ENCODE peak calls at places on chromosomes 12 and 14, in nine cellular contexts. Z is ovary; P is CD8-positive, alpha-beta T cell; T is SHP77; S is epithelial cell of prostate; Q is stimulated activated naive CD4-positive, alpha-beta T cell treated with Interleukin-2 at 50 U/mL for 16 hours; V is CD4-positive, alpha-beta T cell; A is activated CD4-positive, CD25-positive, alpha-beta regulatory T cell; O is left colon. I is an unnamed sample.

GRCh38 chr14:41607966-41608663 is 1.4 kb downstream of the LRFN5 start:
- DNase-seq in Z (no peak), P (no peak), T (no peak), S (no peak), Q (no peak), V (no peak), A (no peak), O (no peak), I (peak)

GRCh38 chr12:83016226-83016835 is 329.6 kb downstream of the TMTC2 start:
- DNase-seq in Z (no peak), P (no peak), T (no peak), S (peak), Q (no peak), V (no peak), A (no peak), O (peak), I (no peak)

GRCh38 chr14:22428681-22429315 is 160.2 kb downstream of the DAD1 start:
- DNase-seq in Z (no peak), P (no peak), T (no peak), S (no peak), Q (no peak), V (no peak), A (no peak), O (no peak), I (no peak)

GRCh38 chr12:47741340-47741703 is 16.0 kb upstream of the ENDOU start:
- DNase-seq in Z (peak), P (peak), T (peak), S (no peak), Q (peak), V (peak), A (no peak), O (peak), I (peak)

GRCh38 chr14:97978336-97978735 is 1181.2 kb downstream of the VRK1 start:
- DNase-seq in Z (peak), P (peak), T (peak), S (peak), Q (peak), V (peak), A (peak), O (peak), I (peak)

GRCh38 chr14:101025656-101026055 is 122.1 kb upstream of the RTL1 start:
- DNase-seq in Z (peak), P (no peak), T (no peak), S (no peak), Q (no peak), V (no peak), A (no peak), O (no peak), I (no peak)

GRCh38 chr12:109777544-109777943 is 55.7 kb downstream of the TRPV4 start:
- DNase-seq in Z (no peak), P (no peak), T (peak), S (no peak), Q (peak), V (peak), A (no peak), O (peak), I (no peak)

GRCh38 chr12:57180321-57180989 is 33.0 kb upstream of the LRP1-AS start:
- DNase-seq in Z (no peak), P (no peak), T (no peak), S (no peak), Q (no peak), V (no peak), A (no peak), O (no peak), I (no peak)

GRCh38 chr12:99658950-99659349 is 11.4 kb downstream of the GARIN6 start:
- DNase-seq in Z (no peak), P (no peak), T (no peak), S (no peak), Q (no peak), V (no peak), A (no peak), O (no peak), I (no peak)